ENCODE peak calls at places on chromosomes 5 and 9, in six cellular contexts. One of them, this sample, is unnamed. For H3K27me3, the result is how much of the 10 kb centered on the place peaks cover.

GRCh38 chr5:96528262-96528661 is 95.2 kb upstream of the PCSK1 start:
- DNase-seq in heart right ventricle: no peak
- DNase-seq in fibroblast of lung: no peak
- DNase-seq in ovary: no peak
- DNase-seq in colonic mucosa: no peak
- DNase-seq in BJ: no peak
- DNase-seq in this sample: no peak

GRCh38 chr5:157651623-157652376 is 438 bp downstream of the SOX30 start:
- DNase-seq in ovary: peak
- DNase-seq in colonic mucosa: peak
- DNase-seq in fibroblast of lung: peak
- DNase-seq in BJ: no peak
- DNase-seq in heart right ventricle: peak
- DNase-seq in this sample: no peak

GRCh38 chr5:176652136-176652535 is 4.9 kb downstream of the TSPAN17 start:
- DNase-seq in fibroblast of lung: no peak
- DNase-seq in heart right ventricle: no peak
- DNase-seq in colonic mucosa: no peak
- DNase-seq in BJ: no peak
- DNase-seq in ovary: no peak
- DNase-seq in this sample: no peak

GRCh38 chr9:120676767-120677402 is 37.4 kb downstream of the MEGF9 start:
- DNase-seq in fibroblast of lung: no peak
- DNase-seq in ovary: no peak
- DNase-seq in heart right ventricle: no peak
- DNase-seq in BJ: no peak
- DNase-seq in colonic mucosa: no peak
- DNase-seq in this sample: no peak

GRCh38 chr5:141851195-141851874 is 26.9 kb downstream of the PCDH1 start:
- DNase-seq in heart right ventricle: no peak
- DNase-seq in BJ: no peak
- DNase-seq in fibroblast of lung: no peak
- DNase-seq in ovary: no peak
- DNase-seq in colonic mucosa: no peak
- DNase-seq in this sample: no peak

GRCh38 chr5:34555699-34556513 is 100.2 kb upstream of the RAI14 start:
- DNase-seq in ovary: no peak
- DNase-seq in BJ: no peak
- DNase-seq in colonic mucosa: no peak
- DNase-seq in heart right ventricle: no peak
- DNase-seq in fibroblast of lung: no peak
- DNase-seq in this sample: peak

GRCh38 chr5:140292212-140293040 is 10.5 kb downstream of the PFDN1 start:
- DNase-seq in heart right ventricle: no peak
- DNase-seq in BJ: no peak
- DNase-seq in ovary: no peak
- DNase-seq in colonic mucosa: no peak
- DNase-seq in fibroblast of lung: peak
- DNase-seq in this sample: no peak

GRCh38 chr9:70979971-70980370 is 141.4 kb downstream of the TRPM3 start:
- DNase-seq in colonic mucosa: no peak
- DNase-seq in ovary: no peak
- DNase-seq in fibroblast of lung: no peak
- DNase-seq in heart right ventricle: no peak
- DNase-seq in BJ: no peak
- DNase-seq in this sample: no peak

GRCh38 chr5:178527458-178528307 is 62.5 kb downstream of the COL23A1 start:
- DNase-seq in ovary: no peak
- DNase-seq in colonic mucosa: no peak
- DNase-seq in fibroblast of lung: no peak
- DNase-seq in BJ: no peak
- DNase-seq in heart right ventricle: peak
- DNase-seq in this sample: no peak

GRCh38 chr9:134066546-134066922 is 1.3 kb downstream of the BRD3 start:
- DNase-seq in fibroblast of lung: peak
- DNase-seq in BJ: no peak
- DNase-seq in heart right ventricle: no peak
- DNase-seq in ovary: peak
- DNase-seq in colonic mucosa: no peak
- DNase-seq in this sample: no peak

GRCh38 chr5:147400836-147401235 is 109.0 kb downstream of the DPYSL3 start:
- DNase-seq in colonic mucosa: no peak
- DNase-seq in fibroblast of lung: peak
- DNase-seq in ovary: no peak
- DNase-seq in heart right ventricle: no peak
- DNase-seq in BJ: no peak
- DNase-seq in this sample: no peak

GRCh38 chr5:124639095-124639665 is 107.3 kb downstream of the ZNF608 start:
- DNase-seq in colonic mucosa: no peak
- DNase-seq in ovary: no peak
- DNase-seq in heart right ventricle: no peak
- DNase-seq in fibroblast of lung: no peak
- DNase-seq in BJ: no peak
- DNase-seq in this sample: no peak

GRCh38 chr9:134329886-134330285 is 3.6 kb downstream of the RXRA start:
- DNase-seq in BJ: no peak
- DNase-seq in fibroblast of lung: no peak
- DNase-seq in ovary: no peak
- DNase-seq in heart right ventricle: no peak
- DNase-seq in colonic mucosa: peak
- DNase-seq in this sample: no peak

GRCh38 chr9:69888876-69889585 is 68.4 kb downstream of the CFAP95 start:
- DNase-seq in BJ: no peak
- DNase-seq in ovary: no peak
- DNase-seq in fibroblast of lung: no peak
- DNase-seq in heart right ventricle: no peak
- DNase-seq in colonic mucosa: no peak
- DNase-seq in this sample: no peak

GRCh38 chr9:124489974-124490373 is 17.2 kb downstream of the NR5A1 start:
- DNase-seq in heart right ventricle: no peak
- DNase-seq in ovary: no peak
- DNase-seq in fibroblast of lung: no peak
- DNase-seq in colonic mucosa: no peak
- DNase-seq in BJ: no peak
- DNase-seq in this sample: no peak

GRCh38 chr9:90929616-90930015 is 128.0 kb downstream of the SYK start:
- DNase-seq in heart right ventricle: no peak
- DNase-seq in ovary: no peak
- DNase-seq in BJ: no peak
- DNase-seq in fibroblast of lung: no peak
- DNase-seq in colonic mucosa: no peak
- DNase-seq in this sample: no peak

GRCh38 chr9:37284631-37285030 is 137.9 kb upstream of the GRHPR start:
- DNase-seq in ovary: no peak
- DNase-seq in fibroblast of lung: no peak
- DNase-seq in colonic mucosa: no peak
- DNase-seq in BJ: no peak
- DNase-seq in heart right ventricle: no peak
- DNase-seq in this sample: no peak

GRCh38 chr9:21576331-21577189 is 94.4 kb upstream of the IFNE start:
- DNase-seq in heart right ventricle: no peak
- DNase-seq in fibroblast of lung: peak
- DNase-seq in ovary: no peak
- DNase-seq in BJ: peak
- DNase-seq in colonic mucosa: no peak
- DNase-seq in this sample: no peak

GRCh38 chr5:145750194-145750593 is 84.9 kb downstream of the PRELID2 start:
- DNase-seq in fibroblast of lung: no peak
- DNase-seq in heart right ventricle: no peak
- DNase-seq in BJ: no peak
- DNase-seq in colonic mucosa: no peak
- DNase-seq in ovary: no peak
- DNase-seq in this sample: no peak

GRCh38 chr5:132468665-132469379 is 21.8 kb downstream of the IRF1 start:
- DNase-seq in ovary: no peak
- DNase-seq in colonic mucosa: no peak
- DNase-seq in BJ: no peak
- DNase-seq in fibroblast of lung: no peak
- DNase-seq in heart right ventricle: no peak
- DNase-seq in this sample: no peak

GRCh38 chr9:86176468-86176867 is 77.1 kb upstream of the GOLM1 start:
- DNase-seq in heart right ventricle: no peak
- DNase-seq in ovary: no peak
- DNase-seq in colonic mucosa: no peak
- DNase-seq in BJ: no peak
- DNase-seq in fibroblast of lung: peak
- DNase-seq in this sample: no peak

GRCh38 chr5:43045236-43045635 is 5.1 kb upstream of the ANXA2R start:
- DNase-seq in heart right ventricle: no peak
- DNase-seq in fibroblast of lung: no peak
- DNase-seq in BJ: no peak
- DNase-seq in ovary: no peak
- DNase-seq in colonic mucosa: no peak
- DNase-seq in this sample: no peak

GRCh38 chr9:108443741-108444140 is 412.0 kb downstream of the ACTL7B start:
- DNase-seq in BJ: peak
- DNase-seq in colonic mucosa: no peak
- DNase-seq in heart right ventricle: no peak
- DNase-seq in fibroblast of lung: peak
- DNase-seq in ovary: no peak
- DNase-seq in this sample: no peak

GRCh38 chr9:111099199-111100005 is 61.1 kb upstream of the LPAR1 start:
- DNase-seq in heart right ventricle: no peak
- DNase-seq in fibroblast of lung: no peak
- DNase-seq in ovary: no peak
- DNase-seq in colonic mucosa: no peak
- DNase-seq in BJ: peak
- DNase-seq in this sample: no peak

DNA sequence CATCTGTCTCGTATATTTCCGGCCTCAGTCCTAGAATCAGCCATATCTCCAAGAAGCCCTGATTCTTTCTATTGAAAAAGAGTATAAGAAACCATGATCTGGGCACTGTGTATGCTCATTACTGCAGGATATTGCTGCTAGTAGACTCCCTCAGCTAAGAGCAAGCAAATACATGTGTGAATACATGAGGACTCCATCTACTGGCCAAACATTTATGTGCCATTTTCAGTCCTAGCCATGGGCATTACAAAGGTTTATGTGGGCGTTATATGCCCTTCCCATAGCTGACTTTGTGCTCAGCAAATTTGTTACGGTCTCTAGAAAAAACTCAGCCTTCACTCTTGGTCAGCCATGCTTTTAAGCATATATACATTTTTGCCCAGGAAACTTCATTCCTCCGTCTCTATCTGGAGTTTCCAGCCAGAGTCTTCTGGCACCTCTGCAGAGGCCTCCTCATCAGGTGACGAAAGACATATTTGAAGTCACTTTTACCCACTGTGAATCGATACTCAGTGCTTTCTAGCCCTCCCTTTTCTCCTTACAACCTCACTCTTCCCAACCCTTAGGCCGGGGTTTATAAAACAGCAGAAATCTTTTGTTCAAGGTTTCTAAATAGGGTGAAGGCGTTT is 1495.6 kb upstream of the CDH6 start:
- DNase-seq in heart right ventricle: no peak
- DNase-seq in fibroblast of lung: no peak
- DNase-seq in BJ: no peak
- DNase-seq in colonic mucosa: no peak
- DNase-seq in ovary: no peak
- DNase-seq in this sample: peak
- TF ChIP-seq CTCF in heart right ventricle: no peak
- TF ChIP-seq CTCF in fibroblast of lung: no peak
- TF ChIP-seq CTCF in BJ: no peak
- TF ChIP-seq CTCF in colonic mucosa: no peak
- TF ChIP-seq CTCF in ovary: no peak
- TF ChIP-seq CTCF in this sample: peak

GRCh38 chr5:37835400-37835973 is 4.4 kb downstream of the GDNF start:
- DNase-seq in BJ: no peak
- DNase-seq in colonic mucosa: no peak
- DNase-seq in heart right ventricle: no peak
- DNase-seq in fibroblast of lung: no peak
- DNase-seq in ovary: no peak
- DNase-seq in this sample: no peak

GRCh38 chr5:37831821-37832524 is 7.9 kb downstream of the GDNF start:
- DNase-seq in BJ: no peak
- DNase-seq in colonic mucosa: no peak
- DNase-seq in ovary: no peak
- DNase-seq in heart right ventricle: no peak
- DNase-seq in fibroblast of lung: peak
- DNase-seq in this sample: no peak

GRCh38 chr5:37836173-37837100 is 3.4 kb downstream of the GDNF start:
- DNase-seq in heart right ventricle: no peak
- DNase-seq in colonic mucosa: no peak
- DNase-seq in ovary: peak
- DNase-seq in fibroblast of lung: peak
- DNase-seq in BJ: no peak
- DNase-seq in this sample: no peak

GRCh38 chr5:37834542-37835399 is 5.1 kb downstream of the GDNF start:
- DNase-seq in heart right ventricle: no peak
- DNase-seq in colonic mucosa: no peak
- DNase-seq in fibroblast of lung: peak
- DNase-seq in ovary: no peak
- DNase-seq in BJ: no peak
- DNase-seq in this sample: no peak

DNA sequence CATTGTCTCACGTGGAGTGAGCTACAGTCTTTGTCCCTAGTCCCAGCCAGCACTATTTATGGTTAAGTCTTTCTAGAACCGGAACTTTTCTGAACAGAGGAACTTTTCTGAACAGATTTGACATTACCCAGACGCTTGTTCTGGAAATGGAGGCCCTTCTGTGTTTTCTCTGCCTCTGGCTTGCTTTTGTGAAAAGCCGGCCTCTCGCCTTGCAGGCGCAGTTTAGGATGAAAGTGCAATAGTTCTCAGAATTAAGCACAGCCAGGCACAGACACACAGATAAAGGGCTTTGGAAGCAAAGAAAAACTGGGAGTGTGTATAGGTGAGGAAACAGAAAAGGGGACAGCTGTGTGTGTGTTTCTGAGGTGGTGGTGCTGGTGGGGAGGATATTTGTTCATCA is 5.9 kb downstream of the GDNF start:
- DNase-seq in ovary: no peak
- DNase-seq in BJ: no peak
- DNase-seq in heart right ventricle: no peak
- DNase-seq in fibroblast of lung: no peak
- DNase-seq in colonic mucosa: no peak
- DNase-seq in this sample: no peak
- H3K27me3 ChIP-seq in ovary: under half
- H3K27me3 ChIP-seq in BJ: under half
- H3K27me3 ChIP-seq in heart right ventricle: half or more
- H3K27me3 ChIP-seq in fibroblast of lung: under half
- H3K27me3 ChIP-seq in colonic mucosa: under half
- H3K27me3 ChIP-seq in this sample: under half

DNA sequence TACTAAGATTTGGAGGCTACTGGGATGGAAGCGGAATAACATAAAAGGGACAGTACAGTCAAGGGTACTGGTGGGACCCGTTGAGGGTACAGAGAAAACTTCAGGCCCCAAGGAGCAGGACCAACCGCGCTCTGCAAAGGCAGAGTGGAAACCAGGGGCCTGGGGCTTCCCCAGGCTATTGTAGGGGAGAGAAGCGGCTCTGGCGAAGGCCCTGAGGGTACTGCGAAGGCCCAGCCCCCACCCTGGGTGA is 449 bp downstream of the TPM2 start:
- DNase-seq in colonic mucosa: no peak
- DNase-seq in heart right ventricle: no peak
- DNase-seq in ovary: no peak
- DNase-seq in fibroblast of lung: no peak
- DNase-seq in BJ: no peak
- DNase-seq in this sample: no peak
- H3K4me3 ChIP-seq in colonic mucosa: peak
- H3K4me3 ChIP-seq in heart right ventricle: peak
- H3K4me3 ChIP-seq in ovary: peak
- H3K4me3 ChIP-seq in fibroblast of lung: peak
- H3K4me3 ChIP-seq in BJ: peak
- H3K4me3 ChIP-seq in this sample: no peak

GRCh38 chr5:113686599-113686998 is 173.1 kb downstream of the YTHDC2 start:
- DNase-seq in colonic mucosa: no peak
- DNase-seq in heart right ventricle: no peak
- DNase-seq in BJ: no peak
- DNase-seq in ovary: no peak
- DNase-seq in fibroblast of lung: no peak
- DNase-seq in this sample: no peak
- TF ChIP-seq CTCF in colonic mucosa: no peak
- TF ChIP-seq CTCF in heart right ventricle: no peak
- TF ChIP-seq CTCF in BJ: no peak
- TF ChIP-seq CTCF in ovary: no peak
- TF ChIP-seq CTCF in fibroblast of lung: no peak
- TF ChIP-seq CTCF in this sample: no peak

This sample was measured in WERI-Rb-1.